ENCODE peak calls at places on chromosomes 13 and 19, in six cellular contexts. N is upper lobe of right lung, V is Calu3, T is hepatocyte, Z is astrocyte, P is endothelial cell. Y is an unnamed sample.

GRCh38 chr19:43784251-43784980 is 3.6 kb upstream of the KCNN4 start:
- DNase-seq in N (no peak), V (peak), T (peak), Z (peak), P (no peak), Y (no peak)

GRCh38 chr13:38366954-38367645 is 17.4 kb downstream of the UFM1 start:
- DNase-seq in N (no peak), V (no peak), T (no peak), Z (peak), P (no peak), Y (no peak)

GRCh38 chr13:94173312-94173854 is 306.1 kb downstream of the DCT start:
- DNase-seq in N (no peak), V (no peak), T (no peak), Z (peak), P (no peak), Y (no peak)

GRCh38 chr19:15330801-15331418 is 1.4 kb downstream of the BRD4 start:
- DNase-seq in N (no peak), V (no peak), T (peak), Z (peak), P (no peak), Y (no peak)

GRCh38 chr19:289651-290538 is 1.3 kb downstream of the PLPP2 start:
- DNase-seq in N (peak), V (peak), T (peak), Z (peak), P (no peak), Y (no peak)

GRCh38 chr13:42028113-42028799 is 20.2 kb upstream of the DGKH start:
- DNase-seq in N (no peak), V (peak), T (peak), Z (no peak), P (no peak), Y (no peak)

GRCh38 chr19:52734340-52734892 is 428 bp downstream of the ZNF611 start:
- DNase-seq in N (no peak), V (peak), T (peak), Z (no peak), P (peak), Y (no peak)

GRCh38 chr19:23799321-23799720 is 40.6 kb upstream of the ZNF681 start:
- DNase-seq in N (no peak), V (no peak), T (no peak), Z (no peak), P (no peak), Y (no peak)

GRCh38 chr13:79779761-79780160 is 298.8 kb downstream of the NDFIP2 start:
- DNase-seq in N (no peak), V (no peak), T (peak), Z (peak), P (no peak), Y (no peak)
- TF ChIP-seq CTCF in N (no peak), V (no peak), T (no peak), Z (no peak), P (no peak), Y (no peak)

GRCh38 chr19:34404109-34404909 is at the start of gene PDCD2L:
- DNase-seq in N (peak), V (peak), T (peak), Z (peak), P (peak), Y (peak)
- TF ChIP-seq CTCF in N (no peak), V (no peak), T (no peak), Z (no peak), P (no peak), Y (no peak)

GRCh38 chr13:31996611-31997010 is 35.0 kb upstream of the FRY start:
- DNase-seq in N (no peak), V (no peak), T (no peak), Z (no peak), P (no peak), Y (no peak)
- TF ChIP-seq CTCF in N (no peak), V (no peak), T (no peak), Z (no peak), P (no peak), Y (no peak)

DNA sequence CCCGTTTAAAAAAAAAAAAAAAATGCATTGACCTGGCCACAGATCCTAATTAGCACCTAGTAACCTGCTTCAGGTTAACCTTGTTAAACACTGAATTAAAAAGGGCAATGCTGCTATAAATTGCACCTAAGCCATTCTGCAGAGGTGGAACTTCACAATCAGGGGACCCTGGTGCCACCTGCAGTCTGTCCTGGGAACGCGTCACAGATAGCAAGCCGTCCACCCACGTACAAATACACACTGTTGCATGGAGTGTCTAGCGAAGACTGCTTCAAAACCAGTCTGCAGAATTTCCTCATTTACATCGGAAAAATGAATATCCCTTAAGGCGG is 169.3 kb downstream of the COL4A1 start:
- DNase-seq in N (no peak), V (peak), T (peak), Z (peak), P (no peak), Y (no peak)
- TF ChIP-seq CTCF in N (peak), V (no peak), T (peak), Z (peak), P (no peak), Y (no peak)

GRCh38 chr13:21603531-21604448 is at the start of gene MICU2:
- DNase-seq in N (peak), V (peak), T (peak), Z (peak), P (peak), Y (peak)
- TF ChIP-seq CTCF in N (peak), V (no peak), T (no peak), Z (no peak), P (no peak), Y (peak)

GRCh38 chr19:2199215-2199614 is 35.5 kb downstream of the DOT1L start:
- DNase-seq in N (no peak), V (no peak), T (no peak), Z (no peak), P (peak), Y (no peak)
- TF ChIP-seq CTCF in N (no peak), V (no peak), T (no peak), Z (no peak), P (peak), Y (no peak)

GRCh38 chr13:98794498-98794897 is 42.0 kb upstream of the SLC15A1 start:
- DNase-seq in N (no peak), V (no peak), T (no peak), Z (no peak), P (no peak), Y (no peak)
- TF ChIP-seq CTCF in N (no peak), V (no peak), T (no peak), Z (no peak), P (no peak), Y (no peak)

GRCh38 chr19:35329323-35329722 is 336 bp downstream of the CD22 start:
- DNase-seq in N (no peak), V (no peak), T (no peak), Z (no peak), P (no peak), Y (no peak)

GRCh38 chr19:35334064-35334753 is 5.2 kb downstream of the CD22 start:
- DNase-seq in N (no peak), V (no peak), T (no peak), Z (no peak), P (no peak), Y (no peak)

GRCh38 chr19:35330475-35330874 is 1.5 kb downstream of the CD22 start:
- DNase-seq in N (no peak), V (no peak), T (no peak), Z (no peak), P (no peak), Y (peak)

GRCh38 chr19:35331551-35332214 is 2.7 kb downstream of the CD22 start:
- DNase-seq in N (no peak), V (no peak), T (no peak), Z (no peak), P (no peak), Y (no peak)

GRCh38 chr19:35332817-35333216 is 3.8 kb downstream of the CD22 start:
- DNase-seq in N (no peak), V (no peak), T (no peak), Z (no peak), P (no peak), Y (no peak)
- TF ChIP-seq CTCF in N (no peak), V (no peak), T (no peak), Z (no peak), P (no peak), Y (no peak)

DNA sequence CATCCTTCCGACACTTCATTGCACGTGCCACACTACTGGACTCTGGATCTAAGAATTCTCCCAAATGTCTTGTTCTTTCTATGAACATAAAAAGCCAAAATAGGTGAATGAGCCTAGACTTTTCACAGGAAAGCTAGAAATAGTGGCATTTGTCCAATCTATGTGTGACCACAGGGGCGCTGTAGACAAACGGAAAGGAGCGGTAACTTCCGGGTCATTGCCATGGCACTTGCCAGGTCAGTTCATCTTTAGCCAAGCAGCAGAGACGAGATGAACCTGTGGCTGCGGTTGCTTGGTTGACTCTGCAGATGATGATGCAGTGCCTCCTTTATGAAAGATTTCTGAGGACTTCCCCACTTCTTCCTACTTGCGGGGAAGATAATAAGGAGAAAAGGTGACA is 65.6 kb downstream of the ADGRE1 start:
- DNase-seq in N (no peak), V (no peak), T (no peak), Z (no peak), P (no peak), Y (no peak)
- TF ChIP-seq CTCF in N (no peak), V (no peak), T (no peak), Z (no peak), P (no peak), Y (no peak)

GRCh38 chr13:99367663-99368448 is 60.7 kb upstream of the GPR183 start:
- DNase-seq in N (no peak), V (no peak), T (no peak), Z (no peak), P (no peak), Y (no peak)
- TF ChIP-seq CTCF in N (no peak), V (no peak), T (no peak), Z (no peak), P (no peak), Y (no peak)

Y was measured in esophagus squamous epithelium.